ENCODE peak calls at places on chromosome 17, in nine cellular contexts. X is SJSA1, W is fibroblast of lung, S is tibial artery, O is stomach, F is cardiac muscle cell, I is thoracic aorta, L is adrenal gland, T is esophagus muscularis mucosa. U is an unnamed sample. For H3K4me1, the result is how much of the 10 kb centered on the place peaks cover.

GRCh38 chr17:33334703-33335102 is 41.6 kb upstream of the ASIC2 start:
- DNase-seq in I (no peak), W (no peak), S (no peak), T (no peak), L (no peak), F (no peak), O (no peak), X (no peak), U (no peak)

GRCh38 chr17:82236142-82236971 is 7.5 kb downstream of the SLC16A3 start:
- DNase-seq in O (peak), W (peak), S (no peak), F (peak), I (no peak), L (peak), T (peak), X (peak), U (peak)

GRCh38 chr17:65533056-65533745 is 28.2 kb downstream of the AXIN2 start:
- DNase-seq in S (no peak), W (no peak), T (no peak), L (no peak), X (no peak), F (no peak), I (no peak), O (no peak), U (no peak)

GRCh38 chr17:48102700-48103378 is 1.6 kb upstream of the CBX1 start:
- DNase-seq in W (no peak), O (no peak), L (peak), X (no peak), T (no peak), I (no peak), S (peak), F (no peak), U (no peak)

GRCh38 chr17:38959508-38959907 is 7.7 kb downstream of the FBXO47 start:
- DNase-seq in T (no peak), F (no peak), X (no peak), W (no peak), I (no peak), S (no peak), L (no peak), O (no peak), U (no peak)

GRCh38 chr17:21376585-21376834 is 353 bp downstream of the KCNJ12 start:
- DNase-seq in F (no peak), I (no peak), O (no peak), S (no peak), L (no peak), X (no peak), T (no peak), W (no peak), U (no peak)

GRCh38 chr17:29241015-29241963 is 5.4 kb upstream of the CRYBA1 start:
- DNase-seq in I (peak), W (peak), T (peak), X (peak), L (peak), O (no peak), S (peak), F (no peak), U (peak)

GRCh38 chr17:17115620-17116019 is 73.4 kb downstream of the MPRIP start:
- DNase-seq in S (no peak), O (no peak), T (no peak), W (no peak), F (no peak), I (no peak), L (no peak), X (no peak), U (no peak)

GRCh38 chr17:37770631-37771518 is 26.0 kb upstream of the HNF1B start:
- DNase-seq in S (no peak), T (no peak), F (peak), L (peak), X (peak), O (peak), I (no peak), W (peak), U (no peak)

GRCh38 chr17:17706140-17707060 is 25.1 kb downstream of the RAI1 start:
- DNase-seq in L (no peak), O (no peak), S (no peak), X (no peak), T (no peak), I (no peak), F (no peak), W (no peak), U (no peak)

GRCh38 chr17:75619506-75620431 is 13.5 kb upstream of the SMIM5 start:
- DNase-seq in T (no peak), X (peak), I (no peak), W (peak), O (no peak), S (no peak), F (peak), L (no peak), U (no peak)

GRCh38 chr17:64264891-64265290 is 1.8 kb upstream of the TEX2 start:
- DNase-seq in S (no peak), O (no peak), F (no peak), I (no peak), W (no peak), L (no peak), X (no peak), T (no peak), U (no peak)

GRCh38 chr17:76318586-76318985 is 10.5 kb upstream of the QRICH2 start:
- DNase-seq in X (no peak), I (no peak), S (no peak), L (no peak), F (no peak), T (no peak), W (no peak), O (no peak), U (no peak)

GRCh38 chr17:58370716-58371115 is 18.7 kb upstream of the SUPT4H1 start:
- DNase-seq in F (no peak), X (no peak), O (no peak), S (no peak), T (no peak), W (no peak), I (no peak), L (no peak), U (no peak)

GRCh38 chr17:76381633-76382304 is 2.6 kb upstream of the SPHK1 start:
- DNase-seq in T (no peak), X (no peak), O (no peak), F (no peak), L (no peak), S (no peak), W (peak), I (no peak), U (no peak)

GRCh38 chr17:17165666-17166308 is 40.3 kb downstream of the PLD6 start:
- DNase-seq in L (no peak), T (no peak), F (no peak), X (no peak), W (no peak), I (no peak), S (no peak), O (no peak), U (peak)

GRCh38 chr17:4881761-4882555 is 17.4 kb upstream of the C17orf107 start:
- DNase-seq in X (peak), S (no peak), L (peak), O (peak), I (no peak), W (peak), T (no peak), F (peak), U (peak)

GRCh38 chr17:39487946-39488345 is 26.7 kb downstream of the CDK12 start:
- DNase-seq in L (no peak), S (no peak), W (peak), O (no peak), F (no peak), X (no peak), I (no peak), T (no peak), U (no peak)

GRCh38 chr17:8726477-8726876 is 18.2 kb downstream of the CCDC42 start:
- DNase-seq in T (no peak), I (no peak), X (no peak), S (no peak), W (no peak), L (no peak), O (no peak), F (no peak), U (no peak)

GRCh38 chr17:61459968-61460718 is 7.9 kb downstream of the TBX4 start:
- DNase-seq in T (no peak), O (no peak), W (no peak), I (no peak), F (no peak), L (no peak), X (no peak), S (no peak), U (no peak)

GRCh38 chr17:1197379-1197778 is 17.6 kb upstream of the ABR start:
- DNase-seq in I (no peak), W (peak), T (no peak), S (peak), O (no peak), L (peak), X (no peak), F (no peak), U (peak)

GRCh38 chr17:78674595-78675315 is 97.6 kb upstream of the DNAH17 start:
- DNase-seq in F (no peak), S (no peak), T (no peak), W (no peak), I (no peak), X (no peak), O (no peak), L (no peak), U (no peak)

GRCh38 chr17:1989135-1989534 is 36.0 kb downstream of the RTN4RL1 start:
- DNase-seq in T (no peak), O (no peak), W (peak), L (peak), I (peak), X (peak), F (no peak), S (peak), U (peak)

GRCh38 chr17:19263621-19264010 is 26.4 kb downstream of the EPN2 start:
- DNase-seq in X (peak), F (no peak), O (no peak), I (peak), L (peak), W (peak), T (no peak), S (peak), U (peak)

GRCh38 chr17:31935512-31935911 is 1.3 kb upstream of the SUZ12 start:
- DNase-seq in O (no peak), X (no peak), S (no peak), F (no peak), L (no peak), W (no peak), I (no peak), T (no peak), U (no peak)

GRCh38 chr17:77458202-77459017 is 317.6 kb downstream of the SEC14L1 start:
- DNase-seq in S (no peak), I (no peak), T (no peak), X (no peak), W (no peak), O (no peak), L (no peak), F (peak), U (no peak)
- H3K27ac ChIP-seq in S (no peak), I (no peak), T (peak), X (no peak), W (no peak), O (peak), L (peak), F (peak), U (no peak)

GRCh38 chr17:55174133-55174532 is 90.6 kb upstream of the HLF start:
- DNase-seq in X (no peak), O (no peak), L (no peak), S (no peak), F (no peak), T (no peak), W (no peak), I (no peak), U (no peak)

GRCh38 chr17:55171634-55172328 is 93.0 kb upstream of the HLF start:
- DNase-seq in S (no peak), F (no peak), T (no peak), I (no peak), L (no peak), O (no peak), W (no peak), X (no peak), U (no peak)

GRCh38 chr17:55168970-55169687 is 95.6 kb upstream of the HLF start:
- DNase-seq in F (no peak), S (no peak), T (no peak), W (no peak), O (no peak), L (no peak), X (no peak), I (no peak), U (no peak)

GRCh38 chr17:55175788-55176425 is 88.9 kb upstream of the HLF start:
- DNase-seq in F (no peak), X (no peak), I (no peak), W (no peak), O (no peak), S (no peak), T (no peak), L (no peak), U (no peak)

GRCh38 chr17:55172612-55173011 is 92.1 kb upstream of the HLF start:
- DNase-seq in T (no peak), O (no peak), S (no peak), X (no peak), I (no peak), L (no peak), F (no peak), W (no peak), U (no peak)
- H3K4me1 ChIP-seq in T (under half), O (under half), S (under half), X (under half), I (under half), L (under half), F (under half), W (under half), U (under half)

GRCh38 chr17:80790021-80790765 is 201.4 kb upstream of the CHMP6 start:
- DNase-seq in W (peak), X (no peak), O (no peak), S (no peak), F (no peak), T (no peak), I (no peak), L (peak), U (no peak)
- H3K27ac ChIP-seq in W (peak), X (peak), O (peak), S (no peak), F (no peak), T (peak), I (no peak), L (peak), U (peak)

GRCh38 chr17:46888727-46889126 is 34.2 kb upstream of the GOSR2 start:
- DNase-seq in X (no peak), W (no peak), O (no peak), S (no peak), I (no peak), T (no peak), F (no peak), L (no peak), U (no peak)

GRCh38 chr17:46889519-46889918 is 33.4 kb upstream of the GOSR2 start:
- DNase-seq in I (no peak), W (no peak), F (no peak), L (no peak), T (no peak), S (no peak), X (no peak), O (no peak), U (no peak)

GRCh38 chr17:46890638-46891037 is 32.3 kb upstream of the GOSR2 start:
- DNase-seq in L (no peak), S (peak), W (no peak), F (no peak), T (no peak), I (no peak), X (no peak), O (no peak), U (no peak)

GRCh38 chr17:46892192-46892703 is 30.7 kb upstream of the GOSR2 start:
- DNase-seq in W (no peak), T (no peak), O (no peak), X (no peak), F (no peak), I (no peak), L (no peak), S (no peak), U (no peak)

DNA sequence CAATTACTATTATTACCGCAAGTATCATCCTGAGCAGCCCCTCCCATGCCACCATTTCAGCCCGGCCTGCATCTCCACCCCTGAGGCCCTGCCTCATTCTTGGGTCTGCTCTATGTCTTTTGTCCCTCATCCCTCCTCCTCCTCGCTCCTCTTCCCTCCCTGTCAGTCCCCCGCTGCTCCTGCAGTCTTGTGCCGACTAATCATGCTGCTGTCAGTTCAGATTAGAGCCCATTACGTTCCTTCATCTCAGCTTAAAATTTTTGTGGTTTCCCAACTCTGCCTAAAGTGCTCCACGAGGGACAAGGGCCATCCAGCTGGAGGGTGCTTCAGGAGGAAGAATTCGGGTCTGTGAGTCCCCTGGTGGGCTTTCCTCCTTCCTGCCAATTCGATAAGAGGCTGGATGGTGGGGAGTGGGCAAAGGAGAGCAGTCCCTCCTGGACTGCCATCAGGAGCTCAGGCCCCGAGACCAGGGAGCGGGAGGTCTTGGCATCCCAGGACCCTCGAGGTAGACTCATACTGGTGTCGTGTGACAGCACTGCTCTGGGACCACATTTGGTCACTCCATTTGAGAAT is 32.9 kb upstream of the GOSR2 start:
- DNase-seq in T (no peak), I (no peak), L (no peak), S (no peak), X (no peak), W (no peak), F (no peak), O (no peak), U (no peak)
- H3K4me1 ChIP-seq in T (under half), I (under half), L (under half), S (under half), X (under half), W (under half), F (under half), O (under half), U (under half)

DNA sequence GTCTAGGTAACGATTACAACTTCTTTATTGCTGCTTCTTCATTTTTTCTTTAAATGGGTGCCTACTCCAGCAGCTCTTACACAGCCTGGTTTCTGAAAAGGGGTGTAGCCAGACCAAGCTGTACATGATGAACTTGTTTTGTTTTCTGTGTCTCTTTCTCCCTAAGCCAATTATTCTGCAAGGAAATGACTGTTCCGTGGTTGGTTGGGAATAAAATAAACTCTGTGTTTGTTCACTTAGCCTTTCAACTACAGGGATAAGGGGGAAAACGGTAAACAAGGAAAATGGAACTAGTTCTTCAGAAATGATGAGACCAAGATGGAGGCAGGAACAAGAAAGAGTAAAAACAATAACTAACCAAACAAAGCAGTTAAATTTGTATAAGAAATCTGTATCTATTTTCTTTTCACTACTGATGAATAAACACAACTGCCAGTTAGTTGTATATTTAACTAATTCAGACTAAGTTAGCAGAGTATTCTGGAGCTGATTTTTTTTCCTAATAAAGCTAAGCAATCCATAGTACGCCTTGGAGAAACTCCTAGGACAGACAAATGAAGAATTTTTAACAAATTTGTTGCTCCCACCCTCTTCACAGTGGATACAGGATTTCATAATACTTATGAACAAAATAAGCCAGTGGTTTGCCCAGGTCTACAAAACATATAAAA is at the start of gene ABCA6:
- DNase-seq in O (no peak), F (no peak), X (peak), I (no peak), T (no peak), S (peak), W (peak), L (no peak), U (no peak)
- H3K27ac ChIP-seq in O (peak), F (no peak), X (no peak), I (no peak), T (peak), S (peak), W (peak), L (no peak), U (peak)

U was measured in psoas muscle.